ENCODE peak calls at places on chromosomes 13 and 19, in nine cellular contexts. O, D, J, M, Y, C, X, K and F are unnamed samples.

GRCh38 chr13:28441533-28441928 is 53.4 kb downstream of the FLT1 start:
- DNase-seq in Y (no peak), O (no peak), K (no peak), D (no peak), X (no peak), J (no peak), C (no peak), M (no peak), F (no peak)

GRCh38 chr13:89902223-89902622 is 1445.3 kb upstream of the MIR17HG start:
- DNase-seq in D (no peak), K (no peak), J (no peak), X (no peak), M (no peak), Y (no peak), C (no peak), O (no peak), F (no peak)

GRCh38 chr13:67416047-67416925 is 186.2 kb upstream of the PCDH9 start:
- DNase-seq in J (peak; percentile 94), K (no peak), D (no peak), O (peak; percentile 29), X (peak; percentile 67), Y (no peak), M (peak; percentile 7), C (no peak), F (no peak)

GRCh38 chr13:99433543-99434075 is 67.7 kb upstream of the TM9SF2 start:
- DNase-seq in M (no peak), J (no peak), C (no peak), D (no peak), X (no peak), Y (no peak), K (no peak), O (no peak), F (no peak)

GRCh38 chr19:38713227-38713649 is 31.0 kb downstream of the CAPN12 start:
- DNase-seq in J (no peak), C (no peak), O (no peak), X (peak; percentile 69), D (no peak), M (no peak), Y (no peak), K (no peak), F (no peak)

GRCh38 chr19:46913852-46914430 is 53.1 kb downstream of the ARHGAP35 start:
- DNase-seq in K (no peak), M (peak; percentile 24), C (no peak), J (no peak), Y (no peak), D (no peak), X (peak; percentile 28), O (peak; percentile 81), F (no peak)

GRCh38 chr19:27922970-27923369 is 1290.0 kb downstream of the UQCRFS1 start:
- DNase-seq in C (no peak), M (no peak), Y (no peak), X (no peak), K (no peak), O (no peak), J (no peak), D (no peak), F (no peak)

GRCh38 chr19:7292950-7293794 is 1.0 kb downstream of the INSR start:
- DNase-seq in M (no peak), O (peak; percentile 60), X (no peak), C (no peak), D (no peak), J (no peak), K (no peak), Y (no peak), F (no peak)

GRCh38 chr13:73223372-73223781 is 164.6 kb downstream of the KLF5 start:
- DNase-seq in C (no peak), K (no peak), X (no peak), M (no peak), Y (no peak), O (peak; percentile 20), J (no peak), D (no peak), F (no peak)

GRCh38 chr13:95438297-95438696 is 114.2 kb upstream of the CLDN10 start:
- DNase-seq in M (no peak), C (no peak), D (no peak), K (no peak), J (no peak), O (no peak), X (no peak), Y (no peak), F (no peak)

GRCh38 chr19:33376931-33377557 is 3.5 kb downstream of the CEBPG start:
- DNase-seq in C (no peak), K (no peak), X (no peak), O (no peak), D (no peak), M (no peak), Y (no peak), J (no peak), F (no peak)

GRCh38 chr13:76389321-76389720 is 496.9 kb downstream of the KCTD12 start:
- DNase-seq in Y (no peak), J (no peak), M (no peak), O (no peak), C (no peak), D (no peak), X (no peak), K (no peak), F (no peak)

GRCh38 chr19:33376423-33376822 is 2.9 kb downstream of the CEBPG start:
- DNase-seq in J (no peak), X (peak; percentile 50), Y (no peak), M (peak; percentile 19), O (no peak), K (no peak), C (no peak), D (peak; percentile 80), F (no peak)

GRCh38 chr13:46679369-46680180 is 117.4 kb downstream of the ESD start:
- DNase-seq in M (no peak), C (peak; percentile 47), D (peak; percentile 56), O (no peak), X (peak; percentile 70), K (no peak), J (peak; percentile 52), Y (no peak), F (no peak)

GRCh38 chr13:108376308-108376707 is 106.8 kb downstream of the TNFSF13B start:
- DNase-seq in J (no peak), Y (no peak), X (no peak), O (no peak), D (no peak), C (no peak), K (no peak), M (no peak), F (no peak)

GRCh38 chr19:8304841-8305621 is 3.1 kb downstream of the CD320 start:
- DNase-seq in C (no peak), K (no peak), J (no peak), X (no peak), Y (no peak), O (peak; percentile 62), D (no peak), M (no peak), F (no peak)

GRCh38 chr19:38734426-38735256 is 9.6 kb downstream of the CAPN12 start:
- DNase-seq in D (no peak), C (peak; percentile 39), Y (no peak), O (peak; percentile 63), J (peak; percentile 58), X (no peak), K (no peak), M (peak; percentile 44), F (no peak)

GRCh38 chr19:4624733-4625362 is 14.5 kb upstream of the TNFAIP8L1 start:
- DNase-seq in D (no peak), O (peak; percentile 37), C (no peak), J (peak; percentile 68), Y (no peak), X (peak; percentile 42), K (no peak), M (peak; percentile 18), F (no peak)